ENCODE peak calls at places on chromosomes 4 and X, in seven cellular contexts. One of them, this sample, is unnamed.

GRCh38 chr4:996030-996993 is 3.1 kb upstream of the SLC26A1 start:
- DNase-seq in thoracic aorta: no peak
- DNase-seq in ovary: no peak
- DNase-seq in A549: no peak
- DNase-seq in DND-41: no peak
- DNase-seq in activated CD8-positive, alpha-beta T cell treated with anti-CD3 and anti-CD28 coated beads for 36 hours: no peak
- DNase-seq in AG10803: no peak
- DNase-seq in this sample: no peak

GRCh38 chr4:169103966-169104412 is 93.9 kb upstream of the CBR4 start:
- DNase-seq in thoracic aorta: no peak
- DNase-seq in ovary: no peak
- DNase-seq in A549: no peak
- DNase-seq in DND-41: no peak
- DNase-seq in activated CD8-positive, alpha-beta T cell treated with anti-CD3 and anti-CD28 coated beads for 36 hours: no peak
- DNase-seq in AG10803: no peak
- DNase-seq in this sample: no peak

GRCh38 chr4:20095805-20096541 is 155.7 kb upstream of the SLIT2 start:
- DNase-seq in thoracic aorta: no peak
- DNase-seq in ovary: no peak
- DNase-seq in A549: no peak
- DNase-seq in DND-41: no peak
- DNase-seq in activated CD8-positive, alpha-beta T cell treated with anti-CD3 and anti-CD28 coated beads for 36 hours: no peak
- DNase-seq in AG10803: peak
- DNase-seq in this sample: no peak

GRCh38 chr4:2799971-2800690 is 7.2 kb downstream of the SH3BP2 start:
- DNase-seq in thoracic aorta: no peak
- DNase-seq in ovary: peak
- DNase-seq in A549: no peak
- DNase-seq in DND-41: no peak
- DNase-seq in activated CD8-positive, alpha-beta T cell treated with anti-CD3 and anti-CD28 coated beads for 36 hours: no peak
- DNase-seq in AG10803: no peak
- DNase-seq in this sample: no peak

GRCh38 chr4:137310593-137311490 is 221.5 kb downstream of the PCDH18 start:
- DNase-seq in thoracic aorta: no peak
- DNase-seq in ovary: no peak
- DNase-seq in A549: no peak
- DNase-seq in DND-41: no peak
- DNase-seq in activated CD8-positive, alpha-beta T cell treated with anti-CD3 and anti-CD28 coated beads for 36 hours: no peak
- DNase-seq in AG10803: peak
- DNase-seq in this sample: no peak

GRCh38 chrX:3717742-3718420 is 4.4 kb upstream of the PRKX start:
- DNase-seq in thoracic aorta: no peak
- DNase-seq in ovary: no peak
- DNase-seq in A549: no peak
- DNase-seq in DND-41: no peak
- DNase-seq in activated CD8-positive, alpha-beta T cell treated with anti-CD3 and anti-CD28 coated beads for 36 hours: no peak
- DNase-seq in AG10803: no peak
- DNase-seq in this sample: no peak

GRCh38 chr4:69760455-69760854 is at the start of gene SULT1B1:
- DNase-seq in thoracic aorta: no peak
- DNase-seq in ovary: no peak
- DNase-seq in A549: no peak
- DNase-seq in DND-41: peak
- DNase-seq in activated CD8-positive, alpha-beta T cell treated with anti-CD3 and anti-CD28 coated beads for 36 hours: peak
- DNase-seq in AG10803: peak
- DNase-seq in this sample: no peak

GRCh38 chr4:159944477-159944876 is 841.6 kb downstream of the RAPGEF2 start:
- DNase-seq in thoracic aorta: no peak
- DNase-seq in ovary: no peak
- DNase-seq in A549: no peak
- DNase-seq in DND-41: no peak
- DNase-seq in activated CD8-positive, alpha-beta T cell treated with anti-CD3 and anti-CD28 coated beads for 36 hours: no peak
- DNase-seq in AG10803: no peak
- DNase-seq in this sample: no peak

GRCh38 chrX:67614006-67614405 is 70.2 kb downstream of the AR start:
- DNase-seq in thoracic aorta: no peak
- DNase-seq in ovary: no peak
- DNase-seq in A549: no peak
- DNase-seq in DND-41: no peak
- DNase-seq in activated CD8-positive, alpha-beta T cell treated with anti-CD3 and anti-CD28 coated beads for 36 hours: no peak
- DNase-seq in AG10803: no peak
- DNase-seq in this sample: no peak

GRCh38 chr4:161817822-161818412 is 345.9 kb downstream of the FSTL5 start:
- DNase-seq in thoracic aorta: no peak
- DNase-seq in ovary: no peak
- DNase-seq in A549: no peak
- DNase-seq in DND-41: no peak
- DNase-seq in activated CD8-positive, alpha-beta T cell treated with anti-CD3 and anti-CD28 coated beads for 36 hours: no peak
- DNase-seq in AG10803: no peak
- DNase-seq in this sample: no peak

GRCh38 chr4:47839259-47839658 is 1.4 kb upstream of the CORIN start:
- DNase-seq in thoracic aorta: no peak
- DNase-seq in ovary: no peak
- DNase-seq in A549: no peak
- DNase-seq in DND-41: no peak
- DNase-seq in activated CD8-positive, alpha-beta T cell treated with anti-CD3 and anti-CD28 coated beads for 36 hours: peak
- DNase-seq in AG10803: peak
- DNase-seq in this sample: peak

GRCh38 chr4:75244325-75244724 is 269.9 kb downstream of the RCHY1 start:
- DNase-seq in thoracic aorta: no peak
- DNase-seq in ovary: no peak
- DNase-seq in A549: no peak
- DNase-seq in DND-41: no peak
- DNase-seq in activated CD8-positive, alpha-beta T cell treated with anti-CD3 and anti-CD28 coated beads for 36 hours: no peak
- DNase-seq in AG10803: no peak
- DNase-seq in this sample: no peak

GRCh38 chr4:117137143-117137542 is 51.8 kb upstream of the TRAM1L1 start:
- DNase-seq in thoracic aorta: no peak
- DNase-seq in ovary: no peak
- DNase-seq in A549: no peak
- DNase-seq in DND-41: no peak
- DNase-seq in activated CD8-positive, alpha-beta T cell treated with anti-CD3 and anti-CD28 coated beads for 36 hours: no peak
- DNase-seq in AG10803: peak
- DNase-seq in this sample: no peak

GRCh38 chr4:46124773-46125172 is 919 bp upstream of the GABRG1 start:
- DNase-seq in thoracic aorta: no peak
- DNase-seq in ovary: peak
- DNase-seq in A549: no peak
- DNase-seq in DND-41: no peak
- DNase-seq in activated CD8-positive, alpha-beta T cell treated with anti-CD3 and anti-CD28 coated beads for 36 hours: no peak
- DNase-seq in AG10803: no peak
- DNase-seq in this sample: no peak

GRCh38 chrX:46577116-46578005 is 3.8 kb downstream of the CHST7 start:
- DNase-seq in thoracic aorta: no peak
- DNase-seq in ovary: no peak
- DNase-seq in A549: no peak
- DNase-seq in DND-41: no peak
- DNase-seq in activated CD8-positive, alpha-beta T cell treated with anti-CD3 and anti-CD28 coated beads for 36 hours: no peak
- DNase-seq in AG10803: peak
- DNase-seq in this sample: no peak

GRCh38 chrX:973010-973409 is 239.4 kb downstream of the CRLF2 start:
- DNase-seq in thoracic aorta: no peak
- DNase-seq in ovary: no peak
- DNase-seq in A549: no peak
- DNase-seq in DND-41: no peak
- DNase-seq in activated CD8-positive, alpha-beta T cell treated with anti-CD3 and anti-CD28 coated beads for 36 hours: no peak
- DNase-seq in AG10803: no peak
- DNase-seq in this sample: no peak

GRCh38 chr4:22238742-22239141 is 277.1 kb downstream of the ADGRA3 start:
- DNase-seq in thoracic aorta: no peak
- DNase-seq in ovary: no peak
- DNase-seq in A549: no peak
- DNase-seq in DND-41: no peak
- DNase-seq in activated CD8-positive, alpha-beta T cell treated with anti-CD3 and anti-CD28 coated beads for 36 hours: no peak
- DNase-seq in AG10803: no peak
- DNase-seq in this sample: no peak

GRCh38 chr4:76689079-76689817 is 208.7 kb downstream of the SOWAHB start:
- DNase-seq in thoracic aorta: no peak
- DNase-seq in ovary: peak
- DNase-seq in A549: peak
- DNase-seq in DND-41: no peak
- DNase-seq in activated CD8-positive, alpha-beta T cell treated with anti-CD3 and anti-CD28 coated beads for 36 hours: peak
- DNase-seq in AG10803: peak
- DNase-seq in this sample: peak

GRCh38 chrX:55521687-55522086 is 32.0 kb upstream of the USP51 start:
- DNase-seq in thoracic aorta: no peak
- DNase-seq in ovary: no peak
- DNase-seq in A549: no peak
- DNase-seq in DND-41: no peak
- DNase-seq in activated CD8-positive, alpha-beta T cell treated with anti-CD3 and anti-CD28 coated beads for 36 hours: no peak
- DNase-seq in AG10803: no peak
- DNase-seq in this sample: no peak

GRCh38 chr4:74292111-74292870 is 16.0 kb upstream of the EPGN start:
- DNase-seq in thoracic aorta: no peak
- DNase-seq in ovary: no peak
- DNase-seq in A549: no peak
- DNase-seq in DND-41: no peak
- DNase-seq in activated CD8-positive, alpha-beta T cell treated with anti-CD3 and anti-CD28 coated beads for 36 hours: no peak
- DNase-seq in AG10803: no peak
- DNase-seq in this sample: no peak

GRCh38 chrX:49610718-49611310 is 12.0 kb downstream of the GAGE1 start:
- DNase-seq in thoracic aorta: no peak
- DNase-seq in ovary: no peak
- DNase-seq in A549: no peak
- DNase-seq in DND-41: no peak
- DNase-seq in activated CD8-positive, alpha-beta T cell treated with anti-CD3 and anti-CD28 coated beads for 36 hours: no peak
- DNase-seq in AG10803: no peak
- DNase-seq in this sample: no peak

GRCh38 chr4:187370918-187371317 is 624.7 kb upstream of the ZFP42 start:
- DNase-seq in thoracic aorta: no peak
- DNase-seq in ovary: no peak
- DNase-seq in A549: no peak
- DNase-seq in DND-41: no peak
- DNase-seq in activated CD8-positive, alpha-beta T cell treated with anti-CD3 and anti-CD28 coated beads for 36 hours: no peak
- DNase-seq in AG10803: no peak
- DNase-seq in this sample: no peak

GRCh38 chr4:156528216-156528615 is 443.4 kb downstream of the PDGFC start:
- DNase-seq in thoracic aorta: no peak
- DNase-seq in ovary: no peak
- DNase-seq in A549: no peak
- DNase-seq in DND-41: no peak
- DNase-seq in activated CD8-positive, alpha-beta T cell treated with anti-CD3 and anti-CD28 coated beads for 36 hours: no peak
- DNase-seq in AG10803: no peak
- DNase-seq in this sample: no peak

GRCh38 chr4:53618321-53618720 is 27.0 kb upstream of the LNX1 start:
- DNase-seq in thoracic aorta: no peak
- DNase-seq in ovary: no peak
- DNase-seq in A549: no peak
- DNase-seq in DND-41: no peak
- DNase-seq in activated CD8-positive, alpha-beta T cell treated with anti-CD3 and anti-CD28 coated beads for 36 hours: no peak
- DNase-seq in AG10803: no peak
- DNase-seq in this sample: no peak

GRCh38 chrX:47143894-47144625 is 442 bp downstream of the NDUFB11 start:
- DNase-seq in thoracic aorta: no peak
- DNase-seq in ovary: peak
- DNase-seq in A549: peak
- DNase-seq in DND-41: no peak
- DNase-seq in activated CD8-positive, alpha-beta T cell treated with anti-CD3 and anti-CD28 coated beads for 36 hours: peak
- DNase-seq in AG10803: peak
- DNase-seq in this sample: peak

GRCh38 chr4:88060431-88060830 is 53.0 kb downstream of the PKD2 start:
- DNase-seq in thoracic aorta: no peak
- DNase-seq in ovary: no peak
- DNase-seq in A549: no peak
- DNase-seq in DND-41: no peak
- DNase-seq in activated CD8-positive, alpha-beta T cell treated with anti-CD3 and anti-CD28 coated beads for 36 hours: no peak
- DNase-seq in AG10803: no peak
- DNase-seq in this sample: no peak

GRCh38 chr4:88059781-88060180 is 52.3 kb downstream of the PKD2 start:
- DNase-seq in thoracic aorta: no peak
- DNase-seq in ovary: no peak
- DNase-seq in A549: no peak
- DNase-seq in DND-41: no peak
- DNase-seq in activated CD8-positive, alpha-beta T cell treated with anti-CD3 and anti-CD28 coated beads for 36 hours: no peak
- DNase-seq in AG10803: no peak
- DNase-seq in this sample: no peak

GRCh38 chr4:88058295-88058694 is 50.9 kb downstream of the PKD2 start:
- DNase-seq in thoracic aorta: no peak
- DNase-seq in ovary: no peak
- DNase-seq in A549: no peak
- DNase-seq in DND-41: no peak
- DNase-seq in activated CD8-positive, alpha-beta T cell treated with anti-CD3 and anti-CD28 coated beads for 36 hours: no peak
- DNase-seq in AG10803: no peak
- DNase-seq in this sample: no peak

GRCh38 chr4:88054229-88054628 is 46.8 kb downstream of the PKD2 start:
- DNase-seq in thoracic aorta: no peak
- DNase-seq in ovary: no peak
- DNase-seq in A549: no peak
- DNase-seq in DND-41: no peak
- DNase-seq in activated CD8-positive, alpha-beta T cell treated with anti-CD3 and anti-CD28 coated beads for 36 hours: no peak
- DNase-seq in AG10803: peak
- DNase-seq in this sample: no peak

GRCh38 chr4:88054909-88055308 is 47.5 kb downstream of the PKD2 start:
- DNase-seq in thoracic aorta: no peak
- DNase-seq in ovary: no peak
- DNase-seq in A549: peak
- DNase-seq in DND-41: no peak
- DNase-seq in activated CD8-positive, alpha-beta T cell treated with anti-CD3 and anti-CD28 coated beads for 36 hours: peak
- DNase-seq in AG10803: peak
- DNase-seq in this sample: no peak
- TF ChIP-seq CTCF in thoracic aorta: peak
- TF ChIP-seq CTCF in ovary: peak
- TF ChIP-seq CTCF in A549: peak
- TF ChIP-seq CTCF in DND-41: peak
- TF ChIP-seq CTCF in activated CD8-positive, alpha-beta T cell treated with anti-CD3 and anti-CD28 coated beads for 36 hours: no peak
- TF ChIP-seq CTCF in AG10803: peak
- TF ChIP-seq CTCF in this sample: peak

GRCh38 chrX:48606091-48606490 is 8.8 kb downstream of the WDR13 start:
- DNase-seq in thoracic aorta: no peak
- DNase-seq in ovary: no peak
- DNase-seq in A549: no peak
- DNase-seq in DND-41: no peak
- DNase-seq in activated CD8-positive, alpha-beta T cell treated with anti-CD3 and anti-CD28 coated beads for 36 hours: no peak
- DNase-seq in AG10803: no peak
- DNase-seq in this sample: no peak
- TF ChIP-seq CTCF in thoracic aorta: no peak
- TF ChIP-seq CTCF in ovary: no peak
- TF ChIP-seq CTCF in A549: no peak
- TF ChIP-seq CTCF in DND-41: no peak
- TF ChIP-seq CTCF in activated CD8-positive, alpha-beta T cell treated with anti-CD3 and anti-CD28 coated beads for 36 hours: no peak
- TF ChIP-seq CTCF in AG10803: no peak
- TF ChIP-seq CTCF in this sample: no peak

DNA sequence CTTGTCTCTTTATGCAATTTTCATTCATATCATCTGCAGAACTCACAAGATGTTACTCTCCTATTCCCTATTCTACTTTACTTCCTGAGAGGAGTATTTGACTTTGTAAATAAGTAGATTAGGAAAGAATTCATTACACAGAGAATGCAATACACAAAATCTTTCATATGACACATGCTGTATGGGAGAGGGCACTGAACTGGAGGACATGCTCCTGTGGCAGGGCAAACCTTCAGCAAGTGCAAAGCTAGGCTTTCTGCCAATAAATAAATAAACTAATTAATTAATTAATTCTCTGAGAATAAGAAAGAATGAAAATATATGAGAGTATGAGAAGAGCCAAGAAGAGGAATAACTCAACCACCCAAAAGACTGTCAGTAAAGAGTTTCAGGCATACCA is 33.9 kb downstream of the THAP9 start:
- DNase-seq in thoracic aorta: no peak
- DNase-seq in ovary: no peak
- DNase-seq in A549: no peak
- DNase-seq in DND-41: no peak
- DNase-seq in activated CD8-positive, alpha-beta T cell treated with anti-CD3 and anti-CD28 coated beads for 36 hours: no peak
- DNase-seq in AG10803: no peak
- DNase-seq in this sample: no peak
- TF ChIP-seq CTCF in thoracic aorta: no peak
- TF ChIP-seq CTCF in ovary: no peak
- TF ChIP-seq CTCF in A549: no peak
- TF ChIP-seq CTCF in DND-41: no peak
- TF ChIP-seq CTCF in activated CD8-positive, alpha-beta T cell treated with anti-CD3 and anti-CD28 coated beads for 36 hours: no peak
- TF ChIP-seq CTCF in AG10803: no peak
- TF ChIP-seq CTCF in this sample: no peak

GRCh38 chrX:88613338-88613737 is 133.7 kb upstream of the CPXCR1 start:
- DNase-seq in thoracic aorta: no peak
- DNase-seq in ovary: no peak
- DNase-seq in A549: no peak
- DNase-seq in DND-41: no peak
- DNase-seq in activated CD8-positive, alpha-beta T cell treated with anti-CD3 and anti-CD28 coated beads for 36 hours: no peak
- DNase-seq in AG10803: no peak
- DNase-seq in this sample: no peak
- TF ChIP-seq CTCF in thoracic aorta: no peak
- TF ChIP-seq CTCF in ovary: no peak
- TF ChIP-seq CTCF in A549: no peak
- TF ChIP-seq CTCF in DND-41: no peak
- TF ChIP-seq CTCF in activated CD8-positive, alpha-beta T cell treated with anti-CD3 and anti-CD28 coated beads for 36 hours: no peak
- TF ChIP-seq CTCF in AG10803: no peak
- TF ChIP-seq CTCF in this sample: no peak